ENCODE peak calls at places on chromosomes 5 and 9, in four cellular contexts. V is colonic mucosa, P is AG04450, Z is heart right ventricle. U is an unnamed sample. For H3K9me3, the result is how much of the 10 kb centered on the place peaks cover.

GRCh38 chr9:132075853-132076252 is 3.8 kb downstream of the MED27 start:
- DNase-seq in V (no peak), Z (no peak), P (no peak), U (no peak)

GRCh38 chr9:134215709-134216448 is 51.5 kb upstream of the RNU6ATAC start:
- DNase-seq in V (no peak), Z (peak), P (peak), U (no peak)

GRCh38 chr5:106974256-106974655 is 696.5 kb downstream of the EFNA5 start:
- DNase-seq in P (no peak), V (no peak), Z (no peak), U (no peak)

GRCh38 chr9:111678293-111678692 is 16.9 kb downstream of the GNG10 start:
- DNase-seq in V (no peak), P (no peak), Z (no peak), U (no peak)

GRCh38 chr9:96232539-96233241 is 69.3 kb downstream of the HSD17B3 start:
- DNase-seq in Z (peak), V (peak), P (peak), U (peak)

GRCh38 chr5:76583163-76584047 is 39.8 kb downstream of the F2RL2 start:
- DNase-seq in P (no peak), Z (no peak), V (no peak), U (no peak)

GRCh38 chr9:89677696-89678393 is 73.0 kb downstream of the GADD45G start:
- DNase-seq in Z (no peak), V (no peak), P (no peak), U (no peak)

GRCh38 chr5:773517-774264 is 10.8 kb downstream of the ZDHHC11B start:
- DNase-seq in Z (no peak), P (no peak), V (no peak), U (no peak)

GRCh38 chr5:90421136-90421535 is 11.6 kb upstream of the CETN3 start:
- DNase-seq in P (no peak), Z (no peak), V (no peak), U (peak)

GRCh38 chr5:140178082-140178410 is 3.1 kb downstream of the CYSTM1 start:
- DNase-seq in Z (no peak), P (no peak), V (no peak), U (no peak)

GRCh38 chr5:392431-392988 is 50.5 kb upstream of the EXOC3 start:
- DNase-seq in Z (no peak), V (peak), P (no peak), U (no peak)

GRCh38 chr5:122704247-122705036 is 70.4 kb upstream of the SNX2 start:
- DNase-seq in V (no peak), P (peak), Z (no peak), U (no peak)

DNA sequence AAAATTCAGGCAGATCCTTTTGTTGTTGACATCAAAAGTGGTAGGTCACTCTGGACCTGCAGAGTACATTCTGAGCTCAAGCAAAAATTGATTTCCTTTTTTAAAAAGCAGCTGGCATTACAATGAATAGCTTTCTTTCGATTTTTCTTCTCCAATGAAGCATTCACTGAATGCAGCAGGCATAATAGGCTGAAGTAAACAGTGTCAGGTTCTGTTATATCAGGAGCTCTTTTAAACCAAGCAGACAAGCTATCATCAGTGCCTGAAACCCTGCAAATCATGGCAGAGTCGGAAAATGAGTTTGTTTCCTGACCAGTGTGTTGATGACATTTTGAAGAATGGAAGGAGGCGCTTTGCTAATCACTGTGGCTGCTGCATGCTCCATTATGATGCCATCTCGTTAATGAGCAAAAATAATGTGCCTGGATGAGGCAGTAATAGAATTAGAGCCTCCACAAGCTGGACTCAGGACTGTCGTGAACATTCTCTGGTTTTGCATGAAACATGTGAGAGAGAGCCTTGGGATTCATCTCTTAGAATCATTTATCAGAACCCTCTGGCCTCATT is 284.5 kb downstream of the ZNF608 start:
- DNase-seq in Z (no peak), P (no peak), V (no peak), U (no peak)
- H3K9me3 ChIP-seq in Z (under half), P (under half), V (under half), U (under half)

DNA sequence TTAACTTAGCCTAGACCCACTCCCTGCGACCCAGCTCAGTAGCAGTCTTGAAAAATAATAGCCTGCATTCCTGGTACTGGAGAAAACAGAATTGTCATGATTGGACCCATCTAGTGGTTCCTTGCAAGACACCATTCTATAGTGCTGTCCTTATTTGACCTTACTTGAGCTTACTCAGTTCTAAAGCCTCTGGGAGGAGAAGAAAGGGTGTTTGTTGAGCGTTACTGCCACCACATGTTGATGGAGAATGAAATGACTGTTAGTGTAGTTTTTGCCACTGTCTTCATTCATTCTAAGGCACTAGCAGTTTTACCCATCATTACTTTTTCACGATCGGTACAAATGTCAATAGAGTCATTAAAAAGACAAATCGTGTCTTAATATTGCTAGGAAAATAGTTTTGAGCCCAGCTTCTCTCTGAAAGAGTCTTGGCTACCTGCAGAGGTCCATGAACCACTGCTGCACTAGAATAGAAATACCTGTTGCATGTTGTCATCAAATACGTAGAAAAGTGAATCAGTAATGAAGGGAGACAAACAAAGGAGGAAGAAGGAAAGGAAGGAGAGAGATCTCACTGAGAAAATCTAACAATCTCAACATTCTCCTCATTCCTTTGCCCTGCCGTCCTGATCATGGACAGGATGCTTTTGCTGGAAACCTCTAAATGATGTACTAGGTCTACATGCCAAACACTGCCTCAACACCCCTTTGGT is 96.0 kb downstream of the LIX1 start:
- DNase-seq in P (no peak), Z (no peak), V (no peak), U (no peak)
- H3K4me3 ChIP-seq in P (no peak), Z (no peak), V (no peak), U (no peak)

DNA sequence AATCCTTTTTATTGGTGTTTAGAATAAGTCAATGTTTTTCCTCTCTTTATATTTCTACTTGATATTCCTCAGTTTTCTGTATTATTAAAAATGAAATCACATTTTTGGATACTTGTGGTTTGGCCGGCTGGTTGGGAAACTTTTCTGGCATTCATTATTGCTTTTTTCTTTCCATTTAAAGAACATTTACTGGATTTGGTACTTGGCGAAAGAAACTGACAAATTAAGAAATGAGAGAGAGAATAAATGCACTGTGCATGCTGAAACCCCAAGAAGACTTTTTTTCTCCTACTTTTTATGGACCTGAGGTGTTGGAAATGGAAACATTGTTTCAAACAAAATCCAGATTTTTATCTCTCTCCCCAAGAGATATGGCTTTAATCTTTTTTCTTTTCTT is 128.3 kb downstream of the SNX18 start:
- DNase-seq in P (no peak), Z (no peak), V (no peak), U (no peak)
- TF ChIP-seq CTCF in P (no peak), Z (no peak), V (no peak), U (no peak)

GRCh38 chr5:172245823-172246222 is 37.7 kb downstream of the UBTD2 start:
- DNase-seq in P (no peak), Z (no peak), V (no peak), U (no peak)

GRCh38 chr5:172243302-172243701 is 40.3 kb downstream of the UBTD2 start:
- DNase-seq in P (no peak), Z (no peak), V (no peak), U (no peak)

GRCh38 chr5:172245046-172245445 is 38.5 kb downstream of the UBTD2 start:
- DNase-seq in Z (no peak), P (no peak), V (no peak), U (no peak)
- H3K9me3 ChIP-seq in Z (under half), P (under half), V (under half), U (under half)

DNA sequence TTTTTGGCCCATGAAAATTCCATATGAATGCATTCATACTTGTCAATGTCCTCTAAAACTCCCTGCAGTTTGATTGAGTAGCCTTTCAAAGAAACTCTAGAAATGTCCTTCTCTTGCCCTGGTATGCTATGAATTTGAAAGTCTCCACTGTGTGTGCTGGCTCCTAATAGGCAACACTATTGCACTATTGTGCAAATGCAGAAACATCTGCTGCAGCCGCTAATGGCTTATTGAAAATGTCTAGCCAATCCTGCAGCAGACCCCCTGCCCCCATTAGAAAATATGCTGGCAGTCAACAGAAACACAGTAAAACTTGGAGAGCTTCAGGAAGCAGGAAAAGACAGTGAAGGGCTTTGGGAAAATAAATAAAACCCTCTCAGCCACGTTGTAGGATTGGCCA is 87.3 kb upstream of the GRAMD2B start:
- DNase-seq in P (no peak), V (no peak), Z (no peak), U (no peak)
- H3K4me3 ChIP-seq in P (no peak), V (no peak), Z (no peak), U (no peak)

GRCh38 chr5:174402224-174402812 is 322.1 kb upstream of the MSX2 start:
- DNase-seq in V (no peak), Z (no peak), P (no peak), U (no peak)
- TF ChIP-seq CTCF in V (no peak), Z (no peak), P (peak), U (peak)

DNA sequence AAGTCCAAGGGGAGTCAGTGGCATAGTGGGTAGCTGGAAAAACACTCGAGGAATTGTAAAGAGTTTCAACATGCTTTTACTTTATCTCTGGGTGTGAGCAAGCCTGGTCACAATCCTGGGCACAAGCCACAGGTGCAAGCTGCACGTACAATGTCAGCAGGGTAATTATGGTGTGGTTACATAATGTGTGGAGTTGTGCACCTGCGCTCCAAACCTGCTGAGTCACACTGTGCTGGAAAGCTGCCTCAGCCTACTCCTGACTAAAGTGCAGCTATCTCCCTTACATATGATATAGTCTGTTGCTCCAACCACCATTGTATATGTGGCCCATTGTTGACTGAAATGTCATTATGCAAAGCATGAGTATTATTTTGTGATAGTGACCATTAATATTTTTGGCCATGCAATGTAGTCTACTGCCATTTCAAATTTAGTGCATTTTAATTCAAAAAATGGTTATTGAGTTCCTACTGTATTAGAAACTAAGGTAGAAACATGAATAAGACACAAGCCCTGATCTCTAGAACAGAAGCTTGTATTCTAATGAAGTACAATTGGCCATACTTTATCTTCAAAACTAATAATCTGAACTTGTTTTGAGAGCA is 160.9 kb upstream of the SLC30A5 start:
- DNase-seq in Z (no peak), P (no peak), V (no peak), U (no peak)
- H3K9me3 ChIP-seq in Z (under half), P (under half), V (under half), U (under half)

U was measured in BE2C.